ENCODE peak calls at places on chromosome 1, in five cellular contexts. D is endothelial cell of umbilical vein, X is heart left ventricle, M is IMR-90, G is transverse colon. N is an unnamed sample.

GRCh38 chr1:206591236-206591635 is 21.0 kb downstream of the EIF2D start:
- DNase-seq in D (no peak), X (no peak), M (no peak), G (no peak), N (no peak)

GRCh38 chr1:190957565-190957964 is 479.9 kb upstream of the BRINP3 start:
- DNase-seq in D (peak; percentile 19), X (no peak), M (peak; percentile 6), G (no peak), N (no peak)

GRCh38 chr1:82517586-82517985 is 716.9 kb downstream of the ADGRL2 start:
- DNase-seq in D (peak; percentile 8), X (peak; percentile 39), M (no peak), G (no peak), N (peak; percentile 49)

GRCh38 chr1:31799196-31799894 is 16.5 kb downstream of the SPOCD1 start:
- DNase-seq in D (no peak), X (no peak), M (no peak), G (peak; percentile 5), N (no peak)

GRCh38 chr1:86380257-86380861 is 15.8 kb downstream of the ODF2L start:
- DNase-seq in D (peak; percentile 82), X (no peak), M (peak; percentile 86), G (no peak), N (no peak)

GRCh38 chr1:98164508-98164907 is 243.7 kb upstream of the DPYD start:
- DNase-seq in D (no peak), X (no peak), M (no peak), G (no peak), N (no peak)

GRCh38 chr1:168842916-168843315 is 113.9 kb upstream of the DPT start:
- DNase-seq in D (no peak), X (no peak), M (no peak), G (no peak), N (no peak)

GRCh38 chr1:10057305-10057704 is 24.5 kb downstream of the UBE4B start:
- DNase-seq in D (no peak), X (no peak), M (peak; percentile 48), G (no peak), N (no peak)

GRCh38 chr1:12851779-12852178 is 3.3 kb upstream of the HNRNPCL1 start:
- DNase-seq in D (no peak), X (no peak), M (no peak), G (no peak), N (no peak)

DNA sequence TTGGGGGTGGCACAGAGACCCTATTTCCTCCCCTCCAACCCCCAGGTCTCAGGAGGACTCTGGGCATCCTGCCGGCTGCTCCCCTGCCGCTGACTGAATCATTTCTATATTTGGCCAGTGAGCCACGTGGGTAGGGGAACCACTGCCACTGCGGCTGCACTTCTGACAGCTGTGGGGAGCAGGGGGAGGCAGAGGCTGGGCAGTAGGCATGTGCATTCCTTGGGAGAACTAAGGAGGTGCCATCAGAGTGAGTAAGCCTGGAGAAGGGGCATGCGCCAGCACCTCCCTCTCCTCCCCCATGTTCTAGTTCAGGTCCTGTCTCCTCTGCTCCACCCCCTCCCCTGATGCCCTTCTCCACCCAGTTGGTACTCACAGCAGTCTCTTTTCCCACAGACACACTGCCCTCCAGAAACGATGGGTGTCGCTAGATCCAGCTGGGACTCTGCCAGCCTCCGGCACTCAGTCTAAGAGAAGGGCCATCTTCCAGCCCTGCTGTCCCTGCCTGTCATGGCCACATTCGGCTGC is 12.0 kb downstream of the PPFIA4 start:
- DNase-seq in D (no peak), X (peak; percentile 78), M (peak; percentile 78), G (peak; percentile 18), N (no peak)
- TF ChIP-seq CTCF in D (no peak), X (no peak), M (peak; percentile 24), G (no peak), N (no peak)

DNA sequence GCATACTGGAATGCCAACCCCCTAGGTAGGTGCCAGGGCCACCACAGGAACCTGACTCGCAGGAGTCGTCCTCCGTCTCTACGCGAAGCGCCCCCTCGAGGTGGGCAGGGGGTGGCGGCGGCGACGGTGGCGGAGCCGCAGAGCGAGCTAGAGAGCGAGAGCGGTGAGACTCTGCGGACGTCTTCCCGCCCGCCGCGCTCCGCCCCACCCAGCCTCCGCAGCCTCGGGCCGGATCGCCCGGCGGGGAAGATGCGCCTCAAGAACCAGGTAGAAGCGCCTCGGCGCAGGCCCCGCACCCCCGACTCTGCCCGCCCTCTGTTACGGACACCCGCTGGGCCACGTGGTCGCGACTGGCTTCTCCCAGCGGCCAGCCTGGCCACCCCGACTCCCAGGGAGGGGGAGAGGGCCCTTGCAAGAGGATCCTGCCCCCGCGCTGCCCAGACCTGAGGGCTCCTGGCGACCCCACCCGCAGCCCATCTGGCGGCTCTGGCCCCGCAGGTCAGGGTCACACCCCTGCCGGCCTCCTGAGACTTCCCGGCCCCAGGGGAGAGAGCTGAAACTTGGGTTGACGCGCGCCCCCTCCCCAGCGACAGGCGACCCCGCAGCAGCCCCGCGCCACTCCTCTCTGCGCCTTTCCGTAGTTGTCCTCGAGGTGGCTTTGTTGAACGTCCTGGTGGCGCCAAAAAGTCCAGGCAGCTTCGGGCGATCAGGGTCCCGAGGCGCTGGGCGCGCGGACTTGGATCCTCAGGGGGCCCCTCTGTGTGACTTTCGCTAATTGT is 24.4 kb upstream of the AGBL4 start:
- DNase-seq in D (no peak), X (no peak), M (no peak), G (no peak), N (no peak)
- H3K27me3 ChIP-seq in D (no peaks in the 10 kb centered on the region), X (peaks cover 15% of the 10 kb centered on the region), M (no peaks in the 10 kb centered on the region), G (peaks cover 57% of the 10 kb centered on the region), N (peaks cover 41% of the 10 kb centered on the region)

GRCh38 chr1:236160540-236161127 is 18.3 kb downstream of the GPR137B start:
- DNase-seq in D (no peak), X (no peak), M (no peak), G (no peak), N (no peak)
- TF ChIP-seq POLR2A in D (no peak), X (no peak), M (no peak), G (no peak), N (no peak)

DNA sequence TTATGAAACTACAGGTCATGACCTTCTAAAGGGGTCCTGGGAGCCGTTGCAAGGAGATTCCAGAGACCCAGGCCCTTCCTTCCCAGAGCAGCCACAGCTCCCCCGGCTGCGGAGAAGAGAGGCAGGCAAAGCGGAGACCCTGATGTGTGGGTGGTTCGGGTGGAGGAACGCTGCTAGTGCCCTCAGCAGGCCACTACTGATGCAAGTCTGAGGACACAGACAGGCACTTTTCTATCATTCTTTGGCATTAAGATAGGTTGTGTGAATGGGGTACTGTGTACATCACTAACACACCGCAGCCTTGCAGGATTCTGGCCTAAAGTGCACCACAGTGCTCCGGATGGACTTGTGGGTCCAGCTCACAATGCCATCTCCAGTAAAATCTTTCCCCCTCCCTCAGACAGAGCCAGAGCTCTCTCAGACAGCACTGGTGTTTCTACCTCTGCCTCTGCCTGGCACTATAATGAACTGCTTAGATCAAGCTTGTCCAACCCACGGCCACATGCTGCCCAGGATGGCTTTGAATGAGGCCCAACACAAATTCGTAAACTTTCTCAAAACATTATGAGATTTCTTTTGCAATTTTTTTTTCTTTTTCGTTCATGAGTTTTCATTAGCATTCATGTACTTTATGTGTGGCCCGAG is 121.4 kb downstream of the TGFBR3 start:
- DNase-seq in D (no peak), X (no peak), M (no peak), G (no peak), N (no peak)
- TF ChIP-seq CTCF in D (no peak), X (no peak), M (no peak), G (no peak), N (no peak)

DNA sequence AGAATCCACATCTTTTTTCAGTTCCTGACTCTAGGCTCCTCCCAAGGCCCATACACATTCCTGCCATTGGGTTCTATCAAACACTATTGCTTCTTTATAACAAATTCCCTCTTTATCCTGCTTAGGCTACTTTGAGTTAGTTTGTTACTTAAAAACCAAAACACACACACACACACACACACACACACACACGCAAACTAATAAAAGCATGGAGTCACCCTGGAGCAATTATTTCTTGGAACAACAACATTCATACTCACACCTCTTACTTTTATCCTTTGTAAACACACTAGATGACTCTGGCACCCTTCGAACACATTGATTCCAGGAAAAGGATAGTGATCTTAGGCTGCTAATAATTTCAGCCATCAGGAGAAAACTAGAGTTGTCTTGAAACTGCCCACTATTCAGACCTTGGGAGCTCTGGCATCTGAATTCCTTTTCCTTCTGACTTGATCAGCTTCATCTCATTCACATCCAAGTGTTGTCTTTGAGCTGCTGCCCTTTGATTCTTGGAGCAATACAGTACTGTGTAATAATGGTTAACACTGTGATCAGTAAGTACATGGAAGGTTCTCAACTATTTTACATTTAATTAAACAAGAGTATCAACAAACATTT is 2.6 kb upstream of the SEC22B start:
- DNase-seq in D (no peak), X (no peak), M (peak; percentile 37), G (no peak), N (no peak)
- H3K27me3 ChIP-seq in D (no peaks in the 10 kb centered on the region), X (no peaks in the 10 kb centered on the region), M (no peaks in the 10 kb centered on the region), G (no peaks in the 10 kb centered on the region), N (no peaks in the 10 kb centered on the region)

GRCh38 chr1:116374340-116375164 is 1.5 kb downstream of the ATP1A1 start:
- DNase-seq in D (peak; percentile 16), X (no peak), M (no peak), G (peak; percentile 36), N (no peak)

GRCh38 chr1:116375165-116375883 is 2.3 kb downstream of the ATP1A1 start:
- DNase-seq in D (peak; percentile 51), X (no peak), M (no peak), G (no peak), N (no peak)

GRCh38 chr1:116372651-116373444 is at the start of gene ATP1A1:
- DNase-seq in D (peak; percentile 96), X (peak; percentile 97), M (peak; percentile 83), G (peak; percentile 99), N (peak; percentile 95)

GRCh38 chr1:116372186-116372585 is 858 bp upstream of the ATP1A1 start:
- DNase-seq in D (no peak), X (no peak), M (no peak), G (no peak), N (no peak)

GRCh38 chr1:116373451-116374339 is 651 bp downstream of the ATP1A1 start:
- DNase-seq in D (peak; percentile 59), X (peak; percentile 80), M (peak; percentile 24), G (peak; percentile 76), N (peak; percentile 53)
- TF ChIP-seq POLR2A in D (no peak), X (no peak), M (no peak), G (peak; percentile 55), N (no peak)

GRCh38 chr1:58201492-58202106 is 344.9 kb downstream of the OMA1 start:
- DNase-seq in D (no peak), X (no peak), M (no peak), G (no peak), N (no peak)

GRCh38 chr1:58200437-58200836 is 346.1 kb downstream of the OMA1 start:
- DNase-seq in D (no peak), X (no peak), M (no peak), G (no peak), N (no peak)

GRCh38 chr1:58209578-58209977 is 336.9 kb downstream of the OMA1 start:
- DNase-seq in D (no peak), X (no peak), M (no peak), G (no peak), N (no peak)

GRCh38 chr1:58206749-58207148 is 339.8 kb downstream of the OMA1 start:
- DNase-seq in D (no peak), X (no peak), M (no peak), G (no peak), N (no peak)

DNA sequence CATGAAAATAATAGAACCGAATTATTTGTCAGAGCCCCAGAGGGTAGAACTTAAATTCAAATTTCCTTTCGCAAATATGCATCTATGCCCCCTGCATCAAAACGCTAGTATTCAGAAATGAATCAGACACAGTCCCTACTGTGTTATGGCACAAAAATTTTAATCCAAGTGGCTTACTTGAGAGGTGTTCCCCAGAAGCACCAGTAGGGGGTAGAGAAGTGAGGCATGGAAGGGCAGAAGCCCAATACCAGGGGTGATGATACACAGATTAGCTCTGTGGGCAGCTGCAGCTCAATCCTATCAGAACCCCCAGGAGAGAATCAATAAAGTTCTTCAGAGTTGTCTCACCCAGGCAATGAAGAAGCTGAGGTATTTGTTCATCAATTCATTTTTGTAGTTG is 342.2 kb downstream of the OMA1 start:
- DNase-seq in D (no peak), X (no peak), M (no peak), G (no peak), N (no peak)
- TF ChIP-seq CTCF in D (no peak), X (no peak), M (peak; percentile 12), G (no peak), N (no peak)